ENCODE peak calls at places on chromosomes 1 and 21, in nine cellular contexts. One of them, this sample, is unnamed.

GRCh38 chr21:31733521-31734149 is 1.7 kb upstream of the SCAF4 start:
- DNase-seq in nephron progenitor cell: no peak
- DNase-seq in mammary epithelial cell: no peak
- DNase-seq in body of pancreas: no peak
- DNase-seq in esophagus squamous epithelium: no peak
- DNase-seq in breast epithelium: no peak
- DNase-seq in psoas muscle: no peak
- DNase-seq in GM10248: peak
- DNase-seq in uterus: no peak
- DNase-seq in this sample: no peak

GRCh38 chr1:63173161-63173560 is 149.2 kb upstream of the FOXD3 start:
- DNase-seq in psoas muscle: no peak
- DNase-seq in GM10248: no peak
- DNase-seq in nephron progenitor cell: no peak
- DNase-seq in breast epithelium: no peak
- DNase-seq in mammary epithelial cell: no peak
- DNase-seq in uterus: no peak
- DNase-seq in body of pancreas: no peak
- DNase-seq in esophagus squamous epithelium: no peak
- DNase-seq in this sample: no peak

GRCh38 chr1:23202263-23202749 is 15.0 kb downstream of the HTR1D start:
- DNase-seq in esophagus squamous epithelium: no peak
- DNase-seq in GM10248: no peak
- DNase-seq in nephron progenitor cell: no peak
- DNase-seq in uterus: no peak
- DNase-seq in body of pancreas: no peak
- DNase-seq in psoas muscle: no peak
- DNase-seq in mammary epithelial cell: peak
- DNase-seq in breast epithelium: no peak
- DNase-seq in this sample: no peak

GRCh38 chr1:247639381-247639981 is 34.1 kb downstream of the OR2G3 start:
- DNase-seq in nephron progenitor cell: no peak
- DNase-seq in psoas muscle: peak
- DNase-seq in esophagus squamous epithelium: no peak
- DNase-seq in mammary epithelial cell: peak
- DNase-seq in uterus: peak
- DNase-seq in body of pancreas: peak
- DNase-seq in GM10248: no peak
- DNase-seq in breast epithelium: peak
- DNase-seq in this sample: no peak

GRCh38 chr1:216456682-216457081 is 33.4 kb upstream of the USH2A start:
- DNase-seq in psoas muscle: no peak
- DNase-seq in nephron progenitor cell: no peak
- DNase-seq in mammary epithelial cell: peak
- DNase-seq in body of pancreas: no peak
- DNase-seq in GM10248: no peak
- DNase-seq in esophagus squamous epithelium: no peak
- DNase-seq in uterus: no peak
- DNase-seq in breast epithelium: no peak
- DNase-seq in this sample: no peak

GRCh38 chr1:14321413-14321812 is 277.1 kb upstream of the KAZN start:
- DNase-seq in psoas muscle: no peak
- DNase-seq in body of pancreas: no peak
- DNase-seq in uterus: no peak
- DNase-seq in esophagus squamous epithelium: no peak
- DNase-seq in mammary epithelial cell: no peak
- DNase-seq in breast epithelium: no peak
- DNase-seq in nephron progenitor cell: no peak
- DNase-seq in GM10248: no peak
- DNase-seq in this sample: no peak

GRCh38 chr1:4396571-4396970 is 257.8 kb upstream of the AJAP1 start:
- DNase-seq in esophagus squamous epithelium: no peak
- DNase-seq in mammary epithelial cell: no peak
- DNase-seq in psoas muscle: no peak
- DNase-seq in body of pancreas: no peak
- DNase-seq in uterus: no peak
- DNase-seq in breast epithelium: no peak
- DNase-seq in GM10248: no peak
- DNase-seq in nephron progenitor cell: no peak
- DNase-seq in this sample: no peak

GRCh38 chr1:224212618-224213037 is 29.6 kb downstream of the DEGS1 start:
- DNase-seq in esophagus squamous epithelium: no peak
- DNase-seq in mammary epithelial cell: no peak
- DNase-seq in uterus: no peak
- DNase-seq in nephron progenitor cell: no peak
- DNase-seq in body of pancreas: no peak
- DNase-seq in GM10248: no peak
- DNase-seq in psoas muscle: no peak
- DNase-seq in breast epithelium: no peak
- DNase-seq in this sample: no peak

GRCh38 chr1:22264464-22265330 is 121.8 kb upstream of the WNT4 start:
- DNase-seq in nephron progenitor cell: no peak
- DNase-seq in psoas muscle: no peak
- DNase-seq in esophagus squamous epithelium: no peak
- DNase-seq in GM10248: no peak
- DNase-seq in uterus: no peak
- DNase-seq in mammary epithelial cell: no peak
- DNase-seq in body of pancreas: no peak
- DNase-seq in breast epithelium: no peak
- DNase-seq in this sample: no peak

GRCh38 chr1:34705077-34705476 is 49.8 kb upstream of the GJB5 start:
- DNase-seq in esophagus squamous epithelium: no peak
- DNase-seq in uterus: no peak
- DNase-seq in breast epithelium: no peak
- DNase-seq in mammary epithelial cell: no peak
- DNase-seq in psoas muscle: no peak
- DNase-seq in body of pancreas: no peak
- DNase-seq in nephron progenitor cell: no peak
- DNase-seq in GM10248: no peak
- DNase-seq in this sample: no peak
- TF ChIP-seq CTCF in esophagus squamous epithelium: no peak
- TF ChIP-seq CTCF in uterus: no peak
- TF ChIP-seq CTCF in breast epithelium: no peak
- TF ChIP-seq CTCF in mammary epithelial cell: no peak
- TF ChIP-seq CTCF in psoas muscle: no peak
- TF ChIP-seq CTCF in body of pancreas: no peak
- TF ChIP-seq CTCF in nephron progenitor cell: no peak
- TF ChIP-seq CTCF in GM10248: no peak
- TF ChIP-seq CTCF in this sample: no peak

DNA sequence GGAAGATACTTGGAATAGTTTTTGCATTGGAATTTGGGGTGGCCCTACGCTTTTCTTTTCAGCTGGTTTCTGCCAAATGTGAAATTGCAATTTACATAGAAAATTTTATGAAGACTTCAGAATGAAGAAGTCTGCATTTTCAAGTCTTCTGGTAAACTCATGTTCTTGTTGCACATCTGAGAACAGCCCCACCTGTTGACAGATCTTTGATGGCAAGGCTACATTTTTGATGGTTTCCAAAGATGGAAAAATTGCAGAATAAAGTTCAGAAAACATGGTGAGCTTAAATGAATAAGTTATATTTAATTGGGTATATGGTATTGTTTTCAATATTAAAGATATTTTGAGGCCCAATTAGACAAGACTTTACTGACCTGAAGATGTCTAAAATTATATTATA is 25.4 kb downstream of the OLFM3 start:
- DNase-seq in esophagus squamous epithelium: no peak
- DNase-seq in body of pancreas: no peak
- DNase-seq in uterus: no peak
- DNase-seq in breast epithelium: no peak
- DNase-seq in mammary epithelial cell: peak
- DNase-seq in nephron progenitor cell: no peak
- DNase-seq in GM10248: no peak
- DNase-seq in psoas muscle: no peak
- DNase-seq in this sample: no peak
- TF ChIP-seq CTCF in esophagus squamous epithelium: no peak
- TF ChIP-seq CTCF in body of pancreas: no peak
- TF ChIP-seq CTCF in uterus: no peak
- TF ChIP-seq CTCF in breast epithelium: no peak
- TF ChIP-seq CTCF in mammary epithelial cell: peak
- TF ChIP-seq CTCF in nephron progenitor cell: peak
- TF ChIP-seq CTCF in GM10248: no peak
- TF ChIP-seq CTCF in psoas muscle: no peak
- TF ChIP-seq CTCF in this sample: no peak

DNA sequence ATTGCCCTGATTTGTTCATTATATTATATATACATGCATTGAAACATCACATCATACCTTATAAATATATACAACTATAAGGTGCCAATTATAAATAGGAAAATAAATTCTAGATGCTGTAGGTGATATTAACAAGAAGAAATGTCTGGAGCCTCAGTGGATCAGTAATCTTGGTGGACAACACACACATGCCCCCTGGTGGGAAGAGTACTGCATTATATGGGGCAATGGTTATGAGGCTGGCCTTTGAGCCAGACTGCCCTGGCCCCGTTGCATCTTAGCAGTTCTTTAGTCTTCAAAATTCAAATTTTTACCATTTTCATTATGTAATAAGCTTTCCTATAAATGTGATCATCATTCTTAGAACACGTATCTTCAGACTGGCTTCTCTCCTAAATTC is 335.0 kb upstream of the GREM2 start:
- DNase-seq in uterus: no peak
- DNase-seq in nephron progenitor cell: peak
- DNase-seq in breast epithelium: no peak
- DNase-seq in mammary epithelial cell: no peak
- DNase-seq in psoas muscle: no peak
- DNase-seq in body of pancreas: peak
- DNase-seq in GM10248: peak
- DNase-seq in esophagus squamous epithelium: no peak
- DNase-seq in this sample: peak
- TF ChIP-seq CTCF in uterus: no peak
- TF ChIP-seq CTCF in nephron progenitor cell: peak
- TF ChIP-seq CTCF in breast epithelium: peak
- TF ChIP-seq CTCF in mammary epithelial cell: no peak
- TF ChIP-seq CTCF in psoas muscle: no peak
- TF ChIP-seq CTCF in body of pancreas: no peak
- TF ChIP-seq CTCF in GM10248: no peak
- TF ChIP-seq CTCF in esophagus squamous epithelium: no peak
- TF ChIP-seq CTCF in this sample: peak

GRCh38 chr1:35646043-35646442 is 4.7 kb upstream of the PSMB2 start:
- DNase-seq in uterus: no peak
- DNase-seq in breast epithelium: no peak
- DNase-seq in body of pancreas: no peak
- DNase-seq in GM10248: no peak
- DNase-seq in psoas muscle: no peak
- DNase-seq in mammary epithelial cell: no peak
- DNase-seq in nephron progenitor cell: no peak
- DNase-seq in esophagus squamous epithelium: no peak
- DNase-seq in this sample: no peak
- TF ChIP-seq CTCF in uterus: no peak
- TF ChIP-seq CTCF in breast epithelium: no peak
- TF ChIP-seq CTCF in body of pancreas: peak
- TF ChIP-seq CTCF in GM10248: no peak
- TF ChIP-seq CTCF in psoas muscle: no peak
- TF ChIP-seq CTCF in mammary epithelial cell: no peak
- TF ChIP-seq CTCF in nephron progenitor cell: no peak
- TF ChIP-seq CTCF in esophagus squamous epithelium: no peak
- TF ChIP-seq CTCF in this sample: no peak

GRCh38 chr1:68959631-68960030 is 462.7 kb upstream of the DEPDC1 start:
- DNase-seq in psoas muscle: no peak
- DNase-seq in GM10248: no peak
- DNase-seq in breast epithelium: no peak
- DNase-seq in nephron progenitor cell: no peak
- DNase-seq in body of pancreas: no peak
- DNase-seq in mammary epithelial cell: no peak
- DNase-seq in uterus: no peak
- DNase-seq in esophagus squamous epithelium: no peak
- DNase-seq in this sample: no peak

GRCh38 chr1:68958957-68959356 is 462.1 kb upstream of the DEPDC1 start:
- DNase-seq in uterus: no peak
- DNase-seq in GM10248: no peak
- DNase-seq in psoas muscle: no peak
- DNase-seq in mammary epithelial cell: no peak
- DNase-seq in breast epithelium: no peak
- DNase-seq in esophagus squamous epithelium: no peak
- DNase-seq in body of pancreas: no peak
- DNase-seq in nephron progenitor cell: no peak
- DNase-seq in this sample: no peak

GRCh38 chr1:68962711-68963110 is 465.8 kb upstream of the DEPDC1 start:
- DNase-seq in body of pancreas: no peak
- DNase-seq in esophagus squamous epithelium: no peak
- DNase-seq in uterus: no peak
- DNase-seq in breast epithelium: no peak
- DNase-seq in psoas muscle: no peak
- DNase-seq in GM10248: no peak
- DNase-seq in nephron progenitor cell: no peak
- DNase-seq in mammary epithelial cell: no peak
- DNase-seq in this sample: no peak

GRCh38 chr1:68963353-68963752 is 466.5 kb upstream of the DEPDC1 start:
- DNase-seq in mammary epithelial cell: peak
- DNase-seq in body of pancreas: no peak
- DNase-seq in uterus: no peak
- DNase-seq in nephron progenitor cell: no peak
- DNase-seq in esophagus squamous epithelium: no peak
- DNase-seq in GM10248: no peak
- DNase-seq in psoas muscle: no peak
- DNase-seq in breast epithelium: no peak
- DNase-seq in this sample: no peak

DNA sequence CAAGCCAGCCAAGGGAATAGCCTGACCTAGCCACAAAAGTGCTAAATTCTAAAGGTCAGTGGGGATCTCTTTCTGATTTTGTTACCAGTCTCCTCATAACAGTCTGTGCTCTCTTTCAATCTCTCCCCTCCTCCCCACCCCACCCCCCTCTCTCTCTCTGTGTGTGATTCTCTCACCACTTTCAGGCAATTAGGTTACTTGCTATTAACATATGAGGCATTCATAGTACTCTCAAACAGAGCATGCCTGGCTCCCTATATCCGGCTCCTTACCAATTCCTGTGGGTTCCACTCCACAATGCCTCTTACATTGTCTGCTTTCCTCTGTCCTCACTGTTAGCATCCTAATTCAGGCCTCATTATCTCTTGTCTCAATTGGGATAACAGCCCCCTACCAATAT is 464.3 kb upstream of the DEPDC1 start:
- DNase-seq in mammary epithelial cell: no peak
- DNase-seq in body of pancreas: no peak
- DNase-seq in esophagus squamous epithelium: no peak
- DNase-seq in psoas muscle: no peak
- DNase-seq in uterus: no peak
- DNase-seq in GM10248: no peak
- DNase-seq in nephron progenitor cell: no peak
- DNase-seq in breast epithelium: no peak
- DNase-seq in this sample: no peak
- TF ChIP-seq CTCF in mammary epithelial cell: no peak
- TF ChIP-seq CTCF in body of pancreas: no peak
- TF ChIP-seq CTCF in esophagus squamous epithelium: no peak
- TF ChIP-seq CTCF in psoas muscle: no peak
- TF ChIP-seq CTCF in uterus: no peak
- TF ChIP-seq CTCF in GM10248: no peak
- TF ChIP-seq CTCF in nephron progenitor cell: no peak
- TF ChIP-seq CTCF in breast epithelium: no peak
- TF ChIP-seq CTCF in this sample: no peak

DNA sequence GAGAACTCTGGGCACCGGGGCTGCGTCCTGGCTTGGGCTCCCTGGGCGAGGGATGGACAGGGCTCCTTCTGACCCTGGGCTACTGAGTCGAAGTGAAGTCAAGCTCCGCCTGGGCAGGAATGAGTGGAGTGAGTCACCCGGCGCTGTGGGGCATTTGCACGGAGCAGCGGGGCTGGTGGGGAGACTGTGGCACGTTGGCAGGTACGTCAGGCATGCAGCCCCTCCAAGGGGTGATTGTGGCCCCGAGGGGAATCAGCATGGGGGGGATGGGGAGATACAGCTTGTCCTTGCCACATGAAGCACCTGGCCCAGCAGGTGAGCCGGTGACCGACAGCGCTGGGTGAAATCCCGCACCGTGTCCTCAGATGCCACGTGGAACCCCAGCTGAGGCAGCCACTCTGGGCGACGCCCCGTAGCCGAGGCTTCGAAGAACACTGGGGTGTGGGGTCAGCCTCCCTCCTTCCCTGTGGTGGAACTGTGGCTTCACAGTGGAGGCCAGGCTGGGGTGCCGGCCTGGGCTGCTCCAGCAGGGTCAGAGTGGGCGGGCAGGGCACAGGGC is 62.3 kb downstream of the COL18A1 start:
- DNase-seq in breast epithelium: no peak
- DNase-seq in nephron progenitor cell: no peak
- DNase-seq in GM10248: no peak
- DNase-seq in mammary epithelial cell: peak
- DNase-seq in uterus: no peak
- DNase-seq in psoas muscle: peak
- DNase-seq in body of pancreas: no peak
- DNase-seq in esophagus squamous epithelium: no peak
- DNase-seq in this sample: no peak
- TF ChIP-seq CTCF in breast epithelium: no peak
- TF ChIP-seq CTCF in nephron progenitor cell: no peak
- TF ChIP-seq CTCF in GM10248: no peak
- TF ChIP-seq CTCF in mammary epithelial cell: no peak
- TF ChIP-seq CTCF in uterus: no peak
- TF ChIP-seq CTCF in psoas muscle: no peak
- TF ChIP-seq CTCF in body of pancreas: no peak
- TF ChIP-seq CTCF in esophagus squamous epithelium: no peak
- TF ChIP-seq CTCF in this sample: no peak

This sample was measured in AG09319.